ENCODE peak calls at places on chromosomes 4 and X, in nine cellular contexts. S is activated CD8-positive, alpha-beta T cell treated with anti-CD3 and anti-CD28 coated beads for 36 hours; A is IMR-90; G is stomach; I is cardiac fibroblast; P is AG09309; W is HepG2; L is heart right ventricle; X is sigmoid colon. N is an unnamed sample.

GRCh38 chr4:88144048-88144447 is 14.4 kb downstream of the ABCG2 start:
- DNase-seq in P (no peak), L (no peak), I (no peak), S (no peak), A (no peak), G (no peak), W (no peak), X (no peak), N (no peak)

GRCh38 chrX:19785647-19786046 is 101.8 kb downstream of the SH3KBP1 start:
- DNase-seq in I (no peak), S (peak), X (no peak), P (no peak), A (no peak), L (no peak), W (no peak), G (no peak), N (no peak)

GRCh38 chr4:98352940-98353339 is 91.8 kb downstream of the RAP1GDS1 start:
- DNase-seq in W (no peak), G (no peak), I (no peak), P (no peak), S (no peak), X (no peak), A (no peak), L (no peak), N (no peak)

GRCh38 chrX:65690057-65690855 is 22.8 kb downstream of the MSN start:
- DNase-seq in S (no peak), G (no peak), P (no peak), I (peak), L (no peak), X (peak), W (no peak), A (peak), N (no peak)

GRCh38 chrX:47059142-47059874 is 18.9 kb upstream of the RGN start:
- DNase-seq in A (no peak), L (no peak), G (no peak), S (no peak), W (no peak), X (no peak), I (no peak), P (no peak), N (no peak)

GRCh38 chr4:189046642-189047041 is 894.0 kb upstream of the FRG1 start:
- DNase-seq in X (no peak), A (peak), W (no peak), G (no peak), P (no peak), I (no peak), L (no peak), S (no peak), N (peak)

GRCh38 chr4:95465010-95465409 is 83.8 kb downstream of the UNC5C start:
- DNase-seq in G (no peak), A (no peak), P (no peak), X (no peak), L (no peak), S (no peak), I (no peak), W (no peak), N (peak)

GRCh38 chr4:69321153-69321729 is 41.0 kb downstream of the UGT2B28 start:
- DNase-seq in A (no peak), X (no peak), G (peak), I (no peak), P (no peak), L (no peak), W (no peak), S (no peak), N (peak)

GRCh38 chr4:29805245-29805644 is 914.9 kb upstream of the PCDH7 start:
- DNase-seq in L (no peak), G (no peak), S (no peak), X (no peak), I (no peak), W (peak), P (no peak), A (peak), N (peak)

GRCh38 chr4:47863486-47863885 is 25.6 kb upstream of the CORIN start:
- DNase-seq in W (no peak), S (no peak), A (no peak), P (no peak), G (no peak), L (no peak), X (no peak), I (no peak), N (no peak)

GRCh38 chr4:13783800-13784411 is 156.4 kb upstream of the BOD1L1 start:
- DNase-seq in G (no peak), I (peak), L (no peak), W (peak), P (no peak), S (no peak), X (no peak), A (no peak), N (no peak)

GRCh38 chr4:6772223-6772928 is 10.2 kb upstream of the KIAA0232 start:
- DNase-seq in S (no peak), W (no peak), I (peak), A (no peak), L (no peak), X (peak), G (no peak), P (no peak), N (peak)

GRCh38 chr4:87785858-87786509 is 13.4 kb upstream of the IBSP start:
- DNase-seq in X (no peak), P (no peak), W (no peak), G (no peak), A (no peak), S (no peak), L (no peak), I (no peak), N (no peak)

GRCh38 chr4:88919056-88919455 is 137.9 kb downstream of the FAM13A start:
- DNase-seq in X (no peak), G (no peak), S (no peak), L (no peak), A (no peak), W (no peak), I (no peak), P (no peak), N (no peak)

GRCh38 chr4:100008048-100008447 is 58.0 kb upstream of the H2AZ1 start:
- DNase-seq in G (no peak), X (no peak), I (peak), S (no peak), W (no peak), P (peak), L (no peak), A (peak), N (peak)

GRCh38 chr4:126627255-126627654 is 1005.5 kb upstream of the INTU start:
- DNase-seq in W (no peak), P (no peak), A (peak), S (no peak), X (no peak), L (no peak), G (no peak), I (peak), N (peak)

GRCh38 chr4:33067221-33067620 is 2347.1 kb downstream of the PCDH7 start:
- DNase-seq in I (no peak), X (no peak), W (no peak), L (no peak), G (no peak), A (peak), P (no peak), S (no peak), N (no peak)

GRCh38 chr4:1512081-1512737 is 106.0 kb upstream of the NKX1-1 start:
- DNase-seq in P (no peak), G (no peak), I (no peak), A (no peak), W (no peak), L (peak), X (no peak), S (no peak), N (no peak)

GRCh38 chrX:101602077-101602476 is 15.7 kb downstream of the ARMCX6 start:
- DNase-seq in L (no peak), W (no peak), A (peak), X (no peak), P (peak), I (peak), S (no peak), G (no peak), N (no peak)

GRCh38 chrX:9340619-9341304 is 124.1 kb upstream of the TBL1X start:
- DNase-seq in G (peak), A (peak), P (no peak), W (no peak), L (peak), X (peak), I (peak), S (peak), N (peak)

GRCh38 chrX:136759968-136760367 is 20.8 kb downstream of the ARHGEF6 start:
- DNase-seq in I (no peak), P (no peak), X (no peak), G (no peak), W (no peak), S (no peak), A (no peak), L (no peak), N (no peak)

GRCh38 chr4:77601614-77602187 is 3.9 kb upstream of the CXCL13 start:
- DNase-seq in W (no peak), G (no peak), I (no peak), L (no peak), S (no peak), A (no peak), P (no peak), X (no peak), N (no peak)

GRCh38 chr4:8383451-8384160 is 56.9 kb downstream of the ACOX3 start:
- DNase-seq in X (no peak), G (no peak), L (no peak), W (no peak), I (peak), A (peak), S (no peak), P (no peak), N (no peak)

GRCh38 chr4:53781614-53782467 is 190.6 kb upstream of the LNX1 start:
- DNase-seq in X (no peak), W (peak), I (no peak), L (no peak), P (no peak), G (no peak), A (peak), S (no peak), N (peak)

GRCh38 chr4:139030614-139031235 is 15.1 kb downstream of the NOCT start:
- DNase-seq in S (peak), I (peak), A (peak), L (no peak), P (peak), W (peak), G (peak), X (peak), N (peak)

GRCh38 chr4:165190591-165191212 is 16.7 kb upstream of the KLHL2 start:
- DNase-seq in L (no peak), S (peak), I (no peak), X (no peak), G (no peak), A (no peak), W (no peak), P (no peak), N (no peak)

GRCh38 chr4:165191253-165191652 is 16.1 kb upstream of the KLHL2 start:
- DNase-seq in A (no peak), S (no peak), L (no peak), G (no peak), P (no peak), I (no peak), X (no peak), W (no peak), N (no peak)

GRCh38 chr4:165192500-165192898 is 14.9 kb upstream of the KLHL2 start:
- DNase-seq in A (no peak), G (no peak), S (no peak), P (no peak), I (no peak), L (no peak), W (no peak), X (no peak), N (no peak)

GRCh38 chr4:165192956-165193355 is 14.4 kb upstream of the KLHL2 start:
- DNase-seq in S (no peak), W (no peak), I (no peak), X (no peak), L (no peak), P (no peak), G (no peak), A (no peak), N (no peak)

GRCh38 chr4:165191814-165192499 is 15.4 kb upstream of the KLHL2 start:
- DNase-seq in W (no peak), G (no peak), X (no peak), A (no peak), I (no peak), L (no peak), P (no peak), S (no peak), N (no peak)
- TF ChIP-seq CTCF in W (no peak), G (no peak), X (no peak), A (no peak), I (no peak), L (no peak), P (no peak), S (no peak), N (no peak)

DNA sequence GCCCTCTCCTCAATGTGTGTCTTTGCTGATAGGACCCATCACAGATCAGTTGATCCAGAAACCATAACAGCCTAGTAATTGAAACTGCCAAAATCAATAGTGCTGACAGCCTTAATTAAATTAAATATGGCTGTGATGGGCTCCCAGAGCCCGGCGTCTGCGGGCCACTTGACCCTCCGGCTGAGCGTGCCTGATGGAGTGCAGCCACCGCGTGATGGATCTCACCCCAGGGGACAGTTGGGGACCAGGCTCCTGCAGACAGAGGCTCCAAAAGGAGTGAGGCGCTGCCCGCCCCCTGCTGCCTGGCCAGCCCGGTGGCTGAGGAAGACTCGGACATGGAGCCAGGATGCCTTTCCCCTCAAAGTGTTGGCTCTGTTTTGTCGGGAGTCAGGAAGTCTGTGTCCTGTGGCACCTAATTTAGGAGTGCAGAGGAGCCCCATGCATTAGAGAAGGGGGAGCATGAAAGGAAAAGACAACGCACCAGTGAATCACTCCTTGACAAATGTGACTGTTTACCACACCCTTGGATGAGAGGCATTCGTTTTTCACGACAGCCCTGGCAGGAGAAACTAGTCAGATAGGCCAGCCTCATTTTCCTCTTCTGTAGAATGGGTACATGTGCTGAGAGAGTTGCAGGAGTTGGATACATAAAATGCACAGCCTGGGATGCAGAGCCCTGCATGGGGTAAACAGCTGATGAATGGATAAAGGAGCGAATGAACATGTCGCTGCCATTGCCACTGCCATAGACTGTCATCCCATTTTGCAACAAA is 40.8 kb upstream of the MSX1 start:
- DNase-seq in L (no peak), S (no peak), G (no peak), W (no peak), X (no peak), A (no peak), P (no peak), I (no peak), N (no peak)
- TF ChIP-seq CTCF in L (no peak), S (no peak), G (no peak), W (no peak), X (no peak), A (no peak), P (no peak), I (no peak), N (no peak)

DNA sequence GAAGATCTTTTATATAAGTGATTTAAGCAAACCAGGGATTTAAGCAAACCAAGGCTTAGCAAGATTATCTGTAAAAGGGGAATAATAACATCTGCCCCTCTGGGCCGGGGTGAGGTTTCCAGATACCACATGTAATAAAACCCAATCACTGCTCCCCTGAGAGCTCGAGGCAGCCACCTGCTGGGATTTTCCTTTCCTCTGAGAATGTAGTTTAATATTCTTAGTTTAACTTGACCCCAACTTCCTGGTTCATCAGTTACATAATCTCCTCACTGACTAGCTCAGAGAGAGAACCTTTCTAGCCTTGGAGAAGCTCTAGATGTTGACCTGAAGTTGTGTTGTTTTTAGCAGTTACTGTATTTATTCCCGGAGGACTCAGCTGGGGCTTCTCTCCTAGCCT is 322.4 kb downstream of the ARHGAP10 start:
- DNase-seq in L (no peak), P (no peak), W (no peak), S (peak), A (no peak), G (no peak), I (no peak), X (no peak), N (peak)
- TF ChIP-seq CTCF in L (no peak), P (no peak), W (no peak), S (no peak), A (no peak), G (no peak), I (no peak), X (no peak), N (no peak)

GRCh38 chr4:152727784-152728183 is 48.0 kb upstream of the TMEM154 start:
- DNase-seq in W (no peak), G (no peak), I (no peak), S (no peak), X (no peak), A (no peak), L (no peak), P (no peak), N (no peak)
- TF ChIP-seq CTCF in W (no peak), G (no peak), I (no peak), S (no peak), X (no peak), A (no peak), L (no peak), P (no peak), N (no peak)

GRCh38 chrX:129755779-129756650 is 17.2 kb downstream of the XPNPEP2 start:
- DNase-seq in S (peak), A (no peak), X (no peak), L (no peak), G (no peak), P (no peak), W (no peak), I (no peak), N (no peak)

GRCh38 chrX:129749069-129749468 is 10.3 kb downstream of the XPNPEP2 start:
- DNase-seq in A (no peak), S (no peak), W (no peak), P (no peak), X (no peak), L (no peak), G (no peak), I (peak), N (no peak)

GRCh38 chrX:129759576-129760061 is 20.1 kb upstream of the SASH3 start:
- DNase-seq in L (peak), W (no peak), X (no peak), S (peak), P (peak), G (peak), I (peak), A (peak), N (peak)

GRCh38 chrX:129750971-129751370 is 12.2 kb downstream of the XPNPEP2 start:
- DNase-seq in W (no peak), P (no peak), L (no peak), A (no peak), X (no peak), I (peak), S (no peak), G (no peak), N (no peak)

GRCh38 chrX:129754266-129755024 is 15.7 kb downstream of the XPNPEP2 start:
- DNase-seq in W (no peak), G (no peak), L (no peak), S (peak), A (no peak), P (no peak), I (no peak), X (no peak), N (no peak)
- TF ChIP-seq CTCF in W (peak), G (no peak), L (no peak), S (peak), A (peak), P (peak), I (peak), X (no peak), N (peak)

GRCh38 chrX:48493890-48494364 is 14.9 kb upstream of the PORCN start:
- DNase-seq in G (peak), A (peak), I (peak), L (no peak), S (peak), W (peak), P (no peak), X (no peak), N (peak)
- TF ChIP-seq CTCF in G (no peak), A (peak), I (peak), L (no peak), S (no peak), W (peak), P (peak), X (no peak), N (peak)

GRCh38 chr4:101669138-101669831 is 121.2 kb upstream of the BANK1 start:
- DNase-seq in W (no peak), A (no peak), P (no peak), L (no peak), S (no peak), I (no peak), G (no peak), X (no peak), N (no peak)
- TF ChIP-seq CTCF in W (no peak), A (no peak), P (no peak), L (no peak), S (no peak), I (no peak), G (no peak), X (no peak), N (no peak)

GRCh38 chr4:147570616-147571015 is 46.6 kb upstream of the TMEM184C start:
- DNase-seq in L (no peak), W (no peak), G (no peak), S (no peak), X (no peak), A (no peak), I (peak), P (no peak), N (no peak)
- TF ChIP-seq CTCF in L (no peak), W (no peak), G (no peak), S (no peak), X (no peak), A (peak), I (no peak), P (peak), N (no peak)

GRCh38 chr4:102449751-102450352 is 51.3 kb upstream of the NFKB1 start:
- DNase-seq in L (no peak), P (no peak), X (no peak), I (peak), G (peak), S (peak), A (peak), W (peak), N (peak)
- TF ChIP-seq CTCF in L (peak), P (peak), X (peak), I (peak), G (peak), S (peak), A (peak), W (peak), N (peak)

GRCh38 chr4:164716901-164717300 is 37.0 kb upstream of the SMIM31 start:
- DNase-seq in S (no peak), A (no peak), G (no peak), I (no peak), W (peak), L (no peak), P (no peak), X (no peak), N (peak)
- TF ChIP-seq CTCF in S (no peak), A (no peak), G (no peak), I (no peak), W (peak), L (no peak), P (no peak), X (no peak), N (peak)

N was measured in MCF 10A.